ENCODE peak calls at places on chromosomes 11 and 22, in eight cellular contexts. G is brain microvascular endothelial cell; F is MM.1S; M is sigmoid colon; X is left lung; C is testis; A is CD4-positive, alpha-beta T cell; I is GM23248. L is an unnamed sample.

GRCh38 chr22:33697640-33698039 is 222.6 kb downstream of the LARGE1 start:
- DNase-seq in G (peak), F (no peak), M (no peak), X (no peak), C (no peak), A (no peak), I (peak), L (peak)

GRCh38 chr22:36386351-36386899 is 1.3 kb downstream of the MYH9 start:
- DNase-seq in G (no peak), F (peak), M (no peak), X (peak), C (peak), A (no peak), I (peak), L (no peak)

GRCh38 chr11:98772799-98773198 is 247.9 kb upstream of the CNTN5 start:
- DNase-seq in G (no peak), F (no peak), M (no peak), X (no peak), C (no peak), A (no peak), I (no peak), L (no peak)

GRCh38 chr11:103637250-103637649 is 399.2 kb upstream of the DDI1 start:
- DNase-seq in G (no peak), F (no peak), M (no peak), X (no peak), C (no peak), A (no peak), I (peak), L (no peak)

GRCh38 chr11:69014084-69014935 is 1.3 kb upstream of the MRGPRF start:
- DNase-seq in G (no peak), F (no peak), M (peak), X (peak), C (peak), A (no peak), I (peak), L (peak)

GRCh38 chr11:76263166-76263565 is 56.9 kb upstream of the WNT11 start:
- DNase-seq in G (no peak), F (no peak), M (no peak), X (no peak), C (no peak), A (no peak), I (no peak), L (no peak)

GRCh38 chr22:40325315-40325714 is 21.0 kb upstream of the ADSL start:
- DNase-seq in G (no peak), F (no peak), M (no peak), X (no peak), C (no peak), A (peak), I (no peak), L (peak)

GRCh38 chr11:47800759-47801158 is 33.6 kb upstream of the FNBP4 start:
- DNase-seq in G (no peak), F (no peak), M (no peak), X (no peak), C (no peak), A (no peak), I (no peak), L (no peak)

GRCh38 chr11:34926101-34926830 is 9.8 kb downstream of the PDHX start:
- DNase-seq in G (peak), F (peak), M (no peak), X (no peak), C (no peak), A (no peak), I (peak), L (no peak)

GRCh38 chr11:133945087-133945974 is 11.4 kb downstream of the IGSF9B start:
- DNase-seq in G (no peak), F (no peak), M (peak), X (peak), C (peak), A (peak), I (peak), L (no peak)

GRCh38 chr11:91124363-91124762 is 901.5 kb upstream of the CHORDC1 start:
- DNase-seq in G (no peak), F (peak), M (no peak), X (no peak), C (no peak), A (no peak), I (no peak), L (no peak)

GRCh38 chr11:10413268-10413667 is 41.8 kb upstream of the AMPD3 start:
- DNase-seq in G (peak), F (peak), M (no peak), X (no peak), C (peak), A (peak), I (no peak), L (no peak)

GRCh38 chr11:15563054-15563453 is 448.3 kb downstream of the INSC start:
- DNase-seq in G (no peak), F (no peak), M (no peak), X (no peak), C (no peak), A (no peak), I (no peak), L (no peak)

GRCh38 chr11:109309153-109309552 is 112.8 kb upstream of the C11orf87 start:
- DNase-seq in G (peak), F (no peak), M (no peak), X (no peak), C (no peak), A (no peak), I (peak), L (no peak)

GRCh38 chr11:47005441-47005840 is 68.9 kb downstream of the CSTPP1 start:
- DNase-seq in G (no peak), F (no peak), M (no peak), X (no peak), C (no peak), A (no peak), I (no peak), L (no peak)

GRCh38 chr11:117183724-117184349 is 5.3 kb downstream of the SIDT2 start:
- DNase-seq in G (no peak), F (no peak), M (peak), X (no peak), C (peak), A (no peak), I (no peak), L (no peak)

GRCh38 chr11:19982761-19983495 is 177.3 kb downstream of the DBX1 start:
- DNase-seq in G (peak), F (no peak), M (no peak), X (no peak), C (no peak), A (no peak), I (no peak), L (no peak)

GRCh38 chr22:29338398-29338797 is 22.9 kb upstream of the RASL10A start:
- DNase-seq in G (no peak), F (no peak), M (no peak), X (no peak), C (no peak), A (no peak), I (no peak), L (no peak)

GRCh38 chr22:35657571-35658312 is 9.5 kb downstream of the APOL6 start:
- DNase-seq in G (no peak), F (no peak), M (no peak), X (no peak), C (no peak), A (no peak), I (no peak), L (no peak)

GRCh38 chr22:19178065-19178658 is 374 bp downstream of the SLC25A1 start:
- DNase-seq in G (no peak), F (peak), M (peak), X (peak), C (peak), A (peak), I (peak), L (peak)

GRCh38 chr11:106202935-106203620 is 125.6 kb downstream of the AASDHPPT start:
- DNase-seq in G (peak), F (no peak), M (no peak), X (no peak), C (no peak), A (no peak), I (no peak), L (no peak)

GRCh38 chr11:124884340-124884739 is 13.3 kb downstream of the ROBO4 start:
- DNase-seq in G (no peak), F (no peak), M (peak), X (no peak), C (no peak), A (no peak), I (no peak), L (no peak)

GRCh38 chr11:67642148-67642475 is 2.5 kb upstream of the TBX10 start:
- DNase-seq in G (no peak), F (no peak), M (peak), X (no peak), C (no peak), A (no peak), I (no peak), L (no peak)

GRCh38 chr11:7204778-7205177 is 46.9 kb upstream of the SYT9 start:
- DNase-seq in G (peak), F (no peak), M (no peak), X (no peak), C (peak), A (no peak), I (peak), L (no peak)

GRCh38 chr11:7202412-7202811 is 49.3 kb upstream of the SYT9 start:
- DNase-seq in G (no peak), F (no peak), M (no peak), X (no peak), C (no peak), A (no peak), I (no peak), L (no peak)

GRCh38 chr11:7208391-7208790 is 43.3 kb upstream of the SYT9 start:
- DNase-seq in G (no peak), F (no peak), M (no peak), X (no peak), C (no peak), A (no peak), I (no peak), L (no peak)
- H3K27ac ChIP-seq in G (no peak), F (no peak), M (no peak), X (no peak), C (no peak), A (no peak), I (no peak), L (no peak)

GRCh38 chr11:56611174-56611573 is 3.5 kb downstream of the OR5M1 start:
- DNase-seq in G (no peak), F (no peak), M (no peak), X (no peak), C (no peak), A (no peak), I (no peak), L (no peak)
- H3K27ac ChIP-seq in G (no peak), F (no peak), M (no peak), X (no peak), C (no peak), A (no peak), I (no peak), L (no peak)

GRCh38 chr11:64161037-64161436 is 4.9 kb downstream of the MACROD1 start:
- DNase-seq in G (no peak), F (no peak), M (no peak), X (no peak), C (no peak), A (no peak), I (no peak), L (no peak)

GRCh38 chr11:64164392-64165312 is 1.3 kb downstream of the MACROD1 start:
- DNase-seq in G (no peak), F (no peak), M (no peak), X (no peak), C (no peak), A (no peak), I (peak), L (no peak)

GRCh38 chr11:64163951-64164350 is 2.0 kb downstream of the MACROD1 start:
- DNase-seq in G (no peak), F (no peak), M (no peak), X (no peak), C (no peak), A (no peak), I (no peak), L (no peak)

GRCh38 chr11:64165842-64166635 is at the start of gene MACROD1:
- DNase-seq in G (peak), F (peak), M (peak), X (peak), C (peak), A (peak), I (peak), L (peak)

DNA sequence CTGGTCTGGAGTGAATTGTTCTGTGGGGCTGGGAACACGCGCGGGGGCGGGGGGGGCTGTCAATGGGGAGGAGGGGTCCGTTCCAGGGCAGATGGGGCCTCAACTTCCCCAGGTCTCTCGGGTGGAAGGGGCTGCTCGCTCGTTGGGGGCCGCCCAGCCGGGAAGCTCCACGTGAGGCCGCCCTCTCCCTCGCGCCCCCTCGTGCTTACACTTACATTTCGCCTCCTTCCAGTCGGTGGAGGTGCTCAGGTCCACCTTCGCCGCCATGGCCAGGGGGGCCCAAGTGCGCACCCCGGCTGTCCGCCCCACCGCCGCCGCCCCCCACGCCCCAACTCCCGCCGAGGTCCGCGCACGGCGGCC is 451 bp downstream of the MACROD1 start:
- DNase-seq in G (no peak), F (no peak), M (no peak), X (no peak), C (no peak), A (no peak), I (peak), L (no peak)
- H3K27ac ChIP-seq in G (no peak), F (no peak), M (peak), X (peak), C (peak), A (no peak), I (no peak), L (no peak)

GRCh38 chr11:27505781-27506180 is 788 bp downstream of the LIN7C start:
- DNase-seq in G (no peak), F (peak), M (no peak), X (no peak), C (no peak), A (no peak), I (no peak), L (no peak)
- H3K27ac ChIP-seq in G (peak), F (peak), M (peak), X (peak), C (peak), A (peak), I (peak), L (peak)

GRCh38 chr11:38766796-38767195 is 2168.8 kb upstream of the RAG2 start:
- DNase-seq in G (no peak), F (no peak), M (no peak), X (no peak), C (no peak), A (no peak), I (no peak), L (no peak)
- H3K27ac ChIP-seq in G (no peak), F (no peak), M (no peak), X (no peak), C (no peak), A (no peak), I (no peak), L (no peak)

GRCh38 chr11:107999759-108000455 is 8.8 kb upstream of the CUL5 start:
- DNase-seq in G (peak), F (peak), M (no peak), X (no peak), C (no peak), A (peak), I (peak), L (peak)
- H3K27ac ChIP-seq in G (no peak), F (no peak), M (no peak), X (no peak), C (no peak), A (no peak), I (no peak), L (no peak)

GRCh38 chr11:5803982-5804381 is 4.7 kb upstream of the OR52N2 start:
- DNase-seq in G (no peak), F (no peak), M (no peak), X (no peak), C (no peak), A (no peak), I (no peak), L (no peak)

GRCh38 chr11:5807580-5807979 is 1.1 kb upstream of the OR52N2 start:
- DNase-seq in G (no peak), F (no peak), M (no peak), X (no peak), C (no peak), A (no peak), I (no peak), L (no peak)

GRCh38 chr11:5809122-5809519 is 397 bp downstream of the OR52N2 start:
- DNase-seq in G (no peak), F (peak), M (no peak), X (peak), C (no peak), A (no peak), I (peak), L (no peak)

GRCh38 chr11:5809905-5810792 is 1.4 kb downstream of the OR52N2 start:
- DNase-seq in G (no peak), F (no peak), M (no peak), X (no peak), C (no peak), A (no peak), I (no peak), L (no peak)

GRCh38 chr11:5808500-5809121 is at the start of gene OR52N2:
- DNase-seq in G (peak), F (peak), M (peak), X (peak), C (peak), A (peak), I (peak), L (peak)
- H3K27ac ChIP-seq in G (no peak), F (no peak), M (no peak), X (no peak), C (no peak), A (no peak), I (no peak), L (no peak)

GRCh38 chr11:73190557-73190885 is 27.6 kb upstream of the P2RY2 start:
- DNase-seq in G (no peak), F (no peak), M (no peak), X (no peak), C (no peak), A (no peak), I (no peak), L (no peak)
- H3K27ac ChIP-seq in G (no peak), F (no peak), M (no peak), X (no peak), C (no peak), A (no peak), I (no peak), L (no peak)